ENCODE peak calls at places on chromosome 12, in ten cellular contexts. F is stomach; Q is glomerular endothelial cell; Y is effector memory CD8-positive, alpha-beta T cell; W is NCI-H2227 treated with DMSO at 0.1 percent for 48 hours; V is T-helper 1 cell; I is progenitor cell of endocrine pancreas; K is epithelial cell of esophagus; L is stimulated activated naive CD4-positive, alpha-beta T cell; B is AG09319. U is an unnamed sample.

GRCh38 chr12:54189198-54189539 is 384 bp upstream of the SMUG1 start:
- DNase-seq in F (no peak), Q (no peak), Y (no peak), W (no peak), V (no peak), I (no peak), K (no peak), L (no peak), B (no peak), U (no peak)

GRCh38 chr12:93706824-93707223 is 29.6 kb downstream of the CRADD start:
- DNase-seq in F (no peak), Q (no peak), Y (no peak), W (no peak), V (no peak), I (no peak), K (no peak), L (no peak), B (peak), U (no peak)

GRCh38 chr12:25801621-25802243 is 156.8 kb upstream of the RASSF8 start:
- DNase-seq in F (no peak), Q (no peak), Y (no peak), W (no peak), V (no peak), I (no peak), K (peak), L (no peak), B (no peak), U (peak)

GRCh38 chr12:48053122-48053521 is 48.8 kb upstream of the COL2A1 start:
- DNase-seq in F (no peak), Q (no peak), Y (no peak), W (no peak), V (no peak), I (no peak), K (no peak), L (no peak), B (no peak), U (no peak)

GRCh38 chr12:82609234-82609914 is 77.3 kb upstream of the TMTC2 start:
- DNase-seq in F (no peak), Q (no peak), Y (no peak), W (no peak), V (no peak), I (no peak), K (no peak), L (no peak), B (no peak), U (no peak)

GRCh38 chr12:46402451-46402850 is 29.9 kb upstream of the SLC38A2 start:
- DNase-seq in F (no peak), Q (no peak), Y (no peak), W (no peak), V (no peak), I (no peak), K (peak), L (no peak), B (no peak), U (peak)

GRCh38 chr12:29783773-29784666 is at the start of gene TMTC1:
- DNase-seq in F (peak), Q (no peak), Y (no peak), W (peak), V (no peak), I (peak), K (peak), L (no peak), B (no peak), U (peak)

GRCh38 chr12:58171914-58172313 is 230.5 kb downstream of the ATP23 start:
- DNase-seq in F (peak), Q (no peak), Y (no peak), W (no peak), V (no peak), I (no peak), K (no peak), L (no peak), B (peak), U (no peak)

GRCh38 chr12:21940972-21941521 is at the start of gene ABCC9:
- DNase-seq in F (peak), Q (no peak), Y (no peak), W (no peak), V (no peak), I (peak), K (peak), L (no peak), B (no peak), U (no peak)

GRCh38 chr12:66733839-66734238 is 55.0 kb upstream of the GRIP1 start:
- DNase-seq in F (no peak), Q (no peak), Y (no peak), W (no peak), V (no peak), I (no peak), K (no peak), L (no peak), B (no peak), U (no peak)

GRCh38 chr12:42609605-42610004 is 20.1 kb upstream of the PRICKLE1 start:
- DNase-seq in F (no peak), Q (no peak), Y (no peak), W (no peak), V (no peak), I (no peak), K (peak), L (no peak), B (no peak), U (peak)

GRCh38 chr12:88876867-88877266 is 296.6 kb upstream of the KITLG start:
- DNase-seq in F (no peak), Q (no peak), Y (no peak), W (no peak), V (no peak), I (no peak), K (peak), L (no peak), B (no peak), U (peak)

GRCh38 chr12:15520844-15521243 is 198.5 kb downstream of the PTPRO start:
- DNase-seq in F (no peak), Q (no peak), Y (no peak), W (no peak), V (no peak), I (no peak), K (no peak), L (no peak), B (no peak), U (no peak)

GRCh38 chr12:42953021-42953420 is 363.5 kb upstream of the PRICKLE1 start:
- DNase-seq in F (no peak), Q (no peak), Y (no peak), W (no peak), V (no peak), I (no peak), K (no peak), L (no peak), B (no peak), U (no peak)

GRCh38 chr12:47818382-47818700 is 1.4 kb downstream of the HDAC7 start:
- DNase-seq in F (no peak), Q (no peak), Y (no peak), W (no peak), V (no peak), I (no peak), K (no peak), L (no peak), B (no peak), U (no peak)

GRCh38 chr12:6780573-6780972 is 8.3 kb downstream of the LAG3 start:
- DNase-seq in F (no peak), Q (no peak), Y (no peak), W (no peak), V (no peak), I (no peak), K (no peak), L (no peak), B (no peak), U (no peak)

GRCh38 chr12:132904718-132905328 is 17.4 kb upstream of the CHFR start:
- DNase-seq in F (peak), Q (no peak), Y (peak), W (no peak), V (peak), I (peak), K (peak), L (peak), B (no peak), U (no peak)

GRCh38 chr12:127327986-127328385 is 939.0 kb upstream of the TMEM132C start:
- DNase-seq in F (no peak), Q (no peak), Y (no peak), W (no peak), V (no peak), I (no peak), K (peak), L (no peak), B (no peak), U (no peak)

GRCh38 chr12:94169966-94170689 is 21.8 kb downstream of the PLXNC1 start:
- DNase-seq in F (no peak), Q (no peak), Y (no peak), W (no peak), V (no peak), I (no peak), K (no peak), L (no peak), B (no peak), U (no peak)